ENCODE peak calls at places on chromosomes 2 and 18, in four cellular contexts. N, E, X and S are unnamed samples.

GRCh38 chr18:58991127-58991798 is 126.6 kb downstream of the ZNF532 start:
- DNase-seq in N (no peak), E (peak; percentile 44), X (no peak), S (no peak)

GRCh38 chr2:45220227-45220626 is 211.0 kb upstream of the SIX2 start:
- DNase-seq in X (no peak), N (no peak), E (no peak), S (no peak)

GRCh38 chr18:41371718-41372117 is 583.3 kb upstream of the PIK3C3 start:
- DNase-seq in E (peak; percentile 34), X (no peak), N (no peak), S (no peak)

GRCh38 chr18:11689031-11689971 is at the start of gene GNAL:
- DNase-seq in E (peak; percentile 88), N (peak; percentile 81), X (peak; percentile 66), S (peak; percentile 81)

GRCh38 chr2:111062417-111062816 is 58.3 kb upstream of the BCL2L11 start:
- DNase-seq in N (no peak), X (no peak), E (no peak), S (no peak)

GRCh38 chr18:10518595-10519273 is 7.1 kb upstream of the NAPG start:
- DNase-seq in E (peak; percentile 42), X (no peak), N (no peak), S (peak; percentile 72)

GRCh38 chr2:228763600-228763999 is 507.5 kb downstream of the PID1 start:
- DNase-seq in N (no peak), E (no peak), X (no peak), S (no peak)

GRCh38 chr2:227684258-227684657 is 17.7 kb downstream of the SCYGR5 start:
- DNase-seq in N (no peak), X (no peak), E (no peak), S (no peak)

GRCh38 chr18:37483984-37484892 is 81.4 kb downstream of the CELF4 start:
- DNase-seq in E (no peak), X (no peak), N (no peak), S (no peak)

GRCh38 chr2:121554998-121555397 is 24.3 kb downstream of the RNU4ATAC start:
- DNase-seq in N (no peak), X (no peak), E (no peak), S (peak; percentile 37)

GRCh38 chr18:24534271-24534670 is 73.8 kb downstream of the HRH4 start:
- DNase-seq in N (no peak), E (no peak), X (no peak), S (no peak)